ENCODE peak calls at places on chromosomes 16 and 17, in nine cellular contexts. J is uterus, S is A549, Z is IMR-90, D is tibial nerve, R is adrenal gland, F is breast epithelium, T is heart left ventricle, M is HCT116. K is an unnamed sample.
A peak's percentile ranks its signal among the peaks of the same experiment; 100 is the strongest.

GRCh38 chr17:60392845-60393702 is 1.1 kb upstream of the USP32 start:
- DNase-seq in J (no peak), S (peak; percentile 60), Z (peak; percentile 60), D (no peak), R (peak; percentile 47), F (no peak), T (peak; percentile 30), M (peak; percentile 24), K (no peak)

GRCh38 chr17:39548494-39548893 is 59.2 kb downstream of the NEUROD2 start:
- DNase-seq in J (no peak), S (no peak), Z (no peak), D (no peak), R (no peak), F (no peak), T (peak; percentile 33), M (no peak), K (no peak)

GRCh38 chr17:66673668-66674276 is 161.1 kb upstream of the CACNG5 start:
- DNase-seq in J (peak; percentile 43), S (peak; percentile 80), Z (peak; percentile 72), D (peak; percentile 24), R (peak; percentile 41), F (no peak), T (peak; percentile 36), M (peak; percentile 72), K (peak; percentile 44)

GRCh38 chr16:28295213-28295612 is 2.9 kb downstream of the SBK1 start:
- DNase-seq in J (no peak), S (no peak), Z (no peak), D (no peak), R (no peak), F (no peak), T (no peak), M (no peak), K (no peak)

GRCh38 chr17:79262624-79263023 is 188.0 kb downstream of the ENGASE start:
- DNase-seq in J (no peak), S (no peak), Z (no peak), D (no peak), R (no peak), F (no peak), T (no peak), M (no peak), K (no peak)

GRCh38 chr16:17063156-17063555 is 407.6 kb downstream of the XYLT1 start:
- DNase-seq in J (no peak), S (no peak), Z (no peak), D (no peak), R (no peak), F (no peak), T (no peak), M (no peak), K (no peak)

GRCh38 chr16:17058471-17058870 is 412.3 kb downstream of the XYLT1 start:
- DNase-seq in J (no peak), S (no peak), Z (no peak), D (no peak), R (no peak), F (no peak), T (no peak), M (no peak), K (no peak)

GRCh38 chr17:55482591-55483389 is 28.5 kb downstream of the SMIM36 start:
- DNase-seq in J (no peak), S (no peak), Z (no peak), D (no peak), R (no peak), F (no peak), T (no peak), M (no peak), K (no peak)

GRCh38 chr17:80949451-80950421 is 41.9 kb upstream of the CHMP6 start:
- DNase-seq in J (peak; percentile 16), S (no peak), Z (no peak), D (no peak), R (no peak), F (no peak), T (no peak), M (no peak), K (peak; percentile 25)

GRCh38 chr16:20901441-20902112 is 1.0 kb downstream of the LYRM1 start:
- DNase-seq in J (peak; percentile 42), S (peak; percentile 57), Z (peak; percentile 54), D (peak; percentile 34), R (peak; percentile 64), F (peak; percentile 73), T (peak; percentile 54), M (no peak), K (peak; percentile 65)

GRCh38 chr16:79638386-79639106 is 38.0 kb upstream of the MAF start:
- DNase-seq in J (no peak), S (no peak), Z (no peak), D (no peak), R (no peak), F (no peak), T (no peak), M (no peak), K (no peak)

GRCh38 chr17:2797632-2798031 is 1.4 kb downstream of the RAP1GAP2 start:
- DNase-seq in J (no peak), S (no peak), Z (no peak), D (no peak), R (no peak), F (no peak), T (no peak), M (no peak), K (no peak)

GRCh38 chr16:58963479-58963878 is 229.4 kb upstream of the GOT2 start:
- DNase-seq in J (no peak), S (no peak), Z (no peak), D (no peak), R (no peak), F (no peak), T (no peak), M (no peak), K (no peak)

GRCh38 chr16:87395181-87395842 is 3.2 kb downstream of the MAP1LC3B start:
- DNase-seq in J (no peak), S (no peak), Z (no peak), D (no peak), R (no peak), F (peak; percentile 12), T (no peak), M (no peak), K (no peak)

GRCh38 chr17:50060951-50061712 is 5.2 kb downstream of the ITGA3 start:
- DNase-seq in J (peak; percentile 91), S (peak; percentile 61), Z (peak; percentile 75), D (no peak), R (peak; percentile 67), F (no peak), T (peak; percentile 91), M (no peak), K (peak; percentile 95)

GRCh38 chr17:18951941-18952842 is at the start of gene SLC5A10:
- DNase-seq in J (no peak), S (peak; percentile 51), Z (no peak), D (no peak), R (no peak), F (no peak), T (no peak), M (no peak), K (no peak)

GRCh38 chr16:86034421-86034919 is 135.5 kb downstream of the IRF8 start:
- DNase-seq in J (no peak), S (no peak), Z (no peak), D (no peak), R (no peak), F (no peak), T (no peak), M (no peak), K (no peak)

GRCh38 chr16:53257001-53257400 is 177.3 kb upstream of the RBL2 start:
- DNase-seq in J (no peak), S (no peak), Z (peak; percentile 59), D (no peak), R (no peak), F (no peak), T (no peak), M (no peak), K (no peak)

GRCh38 chr16:57676624-57677085 is 8.5 kb downstream of the ADGRG3 start:
- DNase-seq in J (no peak), S (peak; percentile 62), Z (no peak), D (no peak), R (no peak), F (no peak), T (no peak), M (no peak), K (no peak)

GRCh38 chr17:50345443-50346312 is at the start of gene XYLT2:
- DNase-seq in J (peak; percentile 86), S (peak; percentile 85), Z (peak; percentile 80), D (peak; percentile 76), R (peak; percentile 91), F (peak; percentile 79), T (peak; percentile 89), M (peak; percentile 57), K (peak; percentile 87)

DNA sequence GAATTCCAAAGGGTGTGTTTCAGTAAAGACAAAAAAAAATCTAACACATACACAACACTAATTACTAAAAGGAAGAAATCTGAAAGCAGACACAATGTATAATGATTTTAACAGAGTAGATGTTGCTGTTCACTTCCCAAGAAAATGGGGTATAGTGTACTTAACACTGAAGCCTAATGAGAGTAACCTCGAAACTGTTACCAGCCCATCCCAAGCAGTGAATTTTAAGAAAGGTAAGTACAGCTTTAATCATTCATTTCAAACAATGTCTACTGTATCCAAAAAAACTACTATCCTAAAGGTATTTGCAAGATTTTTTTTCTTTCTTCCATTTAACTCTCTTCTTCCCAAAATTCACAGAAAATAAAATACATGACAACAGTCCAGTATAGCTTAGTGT is 8.3 kb downstream of the GRB2 start:
- DNase-seq in J (no peak), S (no peak), Z (no peak), D (no peak), R (no peak), F (no peak), T (no peak), M (no peak), K (no peak)
- H3K4me1 ChIP-seq in J (peaks cover 6% of the 10 kb centered on the region), S (peaks cover 26% of the 10 kb centered on the region), Z (no peaks in the 10 kb centered on the region), D (peaks cover 26% of the 10 kb centered on the region), R (peaks cover 51% of the 10 kb centered on the region), F (peaks cover 9% of the 10 kb centered on the region), T (peaks cover 94% of the 10 kb centered on the region), M (peaks cover 30% of the 10 kb centered on the region), K (peaks cover 7% of the 10 kb centered on the region)

GRCh38 chr17:35578195-35578928 is at the start of gene PEX12:
- DNase-seq in J (peak; percentile 86), S (peak; percentile 89), Z (peak; percentile 80), D (peak; percentile 81), R (peak; percentile 83), F (peak; percentile 73), T (peak; percentile 93), M (peak; percentile 81), K (peak; percentile 87)
- TF ChIP-seq POLR2A in J (peak; percentile 75), S (peak; percentile 78), Z (peak; percentile 55), D (peak; percentile 39), R (no peak), F (peak; percentile 72), T (peak; percentile 80), M (peak; percentile 91), K (peak; percentile 72)

GRCh38 chr16:4535627-4536108 is 2.9 kb downstream of the CDIP1 start:
- DNase-seq in J (no peak), S (no peak), Z (no peak), D (no peak), R (no peak), F (no peak), T (no peak), M (no peak), K (no peak)
- H3K27ac ChIP-seq in J (no peak overlapping the region), S (no peak overlapping the region), Z (no peak overlapping the region), D (no peak overlapping the region), R (no peak overlapping the region), F (no peak overlapping the region), T (no peak overlapping the region), M (no peak overlapping the region), K (no peak overlapping the region)

DNA sequence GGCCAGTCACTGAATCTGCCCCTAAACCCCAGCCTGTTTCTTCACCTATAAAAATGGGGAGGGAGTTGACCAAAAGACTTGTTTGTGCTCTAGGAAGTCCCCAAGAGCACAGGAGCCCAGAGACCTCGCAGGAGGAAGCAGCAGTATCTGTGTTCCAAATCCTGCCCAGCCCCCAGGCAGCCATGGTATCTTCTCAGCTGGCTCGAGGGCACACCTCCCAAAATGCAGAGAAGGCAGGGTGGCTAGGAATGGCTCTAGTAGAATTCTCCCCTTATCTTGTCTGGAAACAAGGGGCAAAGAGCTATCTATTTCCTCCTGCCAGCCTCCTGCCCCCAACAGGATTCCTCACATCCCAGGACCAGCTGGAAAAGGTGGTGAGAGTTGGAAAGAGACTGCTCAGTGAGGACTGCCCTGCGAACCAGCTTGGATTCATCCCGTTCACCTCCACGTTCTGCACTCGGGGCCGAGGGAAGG is 8.6 kb upstream of the TSPOAP1 start:
- DNase-seq in J (no peak), S (no peak), Z (peak; percentile 27), D (no peak), R (peak; percentile 15), F (no peak), T (no peak), M (no peak), K (no peak)
- H3K4me1 ChIP-seq in J (no peaks in the 10 kb centered on the region), S (peaks cover 2% of the 10 kb centered on the region), Z (peaks cover 38% of the 10 kb centered on the region), D (peaks cover 11% of the 10 kb centered on the region), R (peaks cover 45% of the 10 kb centered on the region), F (peaks cover 22% of the 10 kb centered on the region), T (peaks cover 84% of the 10 kb centered on the region), M (peaks cover 47% of the 10 kb centered on the region), K (no peaks in the 10 kb centered on the region)